ENCODE peak calls at places on chromosomes 11 and 22, in seven cellular contexts. O is brain microvascular endothelial cell; G is GF-D8; F is naive thymus-derived CD8-positive, alpha-beta T cell; H is BE2C; R is T-helper 17 cell; D is C1 segment of cervical spinal cord. A is an unnamed sample.

GRCh38 chr22:27195104-27195503 is 537.7 kb downstream of the MIAT start:
- DNase-seq in O (no peak), G (no peak), F (no peak), H (no peak), R (no peak), D (no peak), A (no peak)

GRCh38 chr11:37089439-37089838 is 491.4 kb upstream of the RAG2 start:
- DNase-seq in O (no peak), G (no peak), F (no peak), H (no peak), R (no peak), D (no peak), A (no peak)

GRCh38 chr11:106424111-106424510 is 346.6 kb downstream of the AASDHPPT start:
- DNase-seq in O (peak; percentile 83), G (no peak), F (no peak), H (no peak), R (no peak), D (no peak), A (no peak)

GRCh38 chr11:121368504-121368903 is 75.9 kb downstream of the SC5D start:
- DNase-seq in O (no peak), G (no peak), F (no peak), H (no peak), R (no peak), D (no peak), A (no peak)

GRCh38 chr11:64206457-64207246 is at the start of gene FERMT3:
- DNase-seq in O (no peak), G (peak; percentile 95), F (peak; percentile 74), H (no peak), R (peak; percentile 56), D (no peak), A (peak; percentile 37)

GRCh38 chr11:636511-637332 is at the start of gene DRD4:
- DNase-seq in O (no peak), G (no peak), F (no peak), H (no peak), R (no peak), D (no peak), A (no peak)

GRCh38 chr11:18981897-18982296 is 42.7 kb upstream of the MRGPRX1 start:
- DNase-seq in O (no peak), G (no peak), F (no peak), H (no peak), R (no peak), D (no peak), A (no peak)

GRCh38 chr11:32340181-32340580 is 95.2 kb downstream of the WT1 start:
- DNase-seq in O (no peak), G (no peak), F (no peak), H (no peak), R (no peak), D (no peak), A (no peak)

GRCh38 chr11:77821349-77821851 is 456 bp downstream of the AAMDC start:
- DNase-seq in O (peak; percentile 32), G (no peak), F (no peak), H (peak; percentile 12), R (no peak), D (peak; percentile 50), A (peak; percentile 6)

GRCh38 chr11:117940736-117941135 is 11.5 kb upstream of the TMPRSS13 start:
- DNase-seq in O (no peak), G (no peak), F (no peak), H (no peak), R (no peak), D (no peak), A (no peak)

GRCh38 chr11:12066056-12066798 is 44.2 kb upstream of the MICAL2 start:
- DNase-seq in O (peak; percentile 91), G (no peak), F (no peak), H (no peak), R (no peak), D (no peak), A (no peak)

GRCh38 chr11:20477418-20478090 is 90.0 kb downstream of the PRMT3 start:
- DNase-seq in O (no peak), G (no peak), F (no peak), H (no peak), R (no peak), D (no peak), A (no peak)

GRCh38 chr11:16252373-16252772 is 104.0 kb downstream of the SOX6 start:
- DNase-seq in O (peak; percentile 4), G (no peak), F (no peak), H (no peak), R (no peak), D (no peak), A (no peak)

GRCh38 chr11:117538731-117539130 is 211.1 kb downstream of the CEP164 start:
- DNase-seq in O (no peak), G (no peak), F (no peak), H (no peak), R (no peak), D (no peak), A (no peak)

GRCh38 chr11:64419257-64419790 is 60.4 kb downstream of the RPS6KA4 start:
- DNase-seq in O (no peak), G (no peak), F (no peak), H (no peak), R (no peak), D (no peak), A (no peak)

GRCh38 chr11:72655014-72655413 is 19.2 kb downstream of the PDE2A start:
- DNase-seq in O (no peak), G (no peak), F (no peak), H (no peak), R (no peak), D (no peak), A (no peak)

GRCh38 chr11:119389611-119390254 is 8.2 kb upstream of the USP2 start:
- DNase-seq in O (no peak), G (no peak), F (no peak), H (peak; percentile 42), R (no peak), D (no peak), A (no peak)

GRCh38 chr22:44273175-44273574 is 39.6 kb downstream of the SHISAL1 start:
- DNase-seq in O (no peak), G (no peak), F (no peak), H (no peak), R (no peak), D (no peak), A (no peak)

GRCh38 chr11:72704028-72704782 is 30.0 kb upstream of the PDE2A start:
- DNase-seq in O (no peak), G (no peak), F (no peak), H (no peak), R (no peak), D (no peak), A (no peak)

GRCh38 chr11:132718711-132719641 is 813.3 kb downstream of the OPCML start:
- DNase-seq in O (peak; percentile 36), G (no peak), F (peak; percentile 27), H (no peak), R (peak; percentile 52), D (no peak), A (no peak)

GRCh38 chr22:36829370-36830002 is 12.7 kb upstream of the PVALB start:
- DNase-seq in O (no peak), G (no peak), F (no peak), H (no peak), R (no peak), D (no peak), A (no peak)

GRCh38 chr22:22692707-22693530 is 48.5 kb downstream of the GGTLC2 start:
- DNase-seq in O (peak; percentile 31), G (no peak), F (peak; percentile 61), H (peak; percentile 64), R (peak; percentile 25), D (no peak), A (no peak)

GRCh38 chr11:69744435-69744834 is 30.7 kb downstream of the FGF4 start:
- DNase-seq in O (peak; percentile 70), G (no peak), F (no peak), H (no peak), R (no peak), D (no peak), A (no peak)

GRCh38 chr11:117187428-117187798 is 8.9 kb downstream of the SIDT2 start:
- DNase-seq in O (no peak), G (no peak), F (no peak), H (no peak), R (no peak), D (no peak), A (no peak)

GRCh38 chr11:72930011-72930410 is 115.8 kb downstream of the ATG16L2 start:
- DNase-seq in O (peak; percentile 44), G (no peak), F (no peak), H (no peak), R (no peak), D (no peak), A (no peak)

GRCh38 chr11:26944866-26945664 is 48.8 kb upstream of the FIBIN start:
- DNase-seq in O (no peak), G (no peak), F (no peak), H (no peak), R (no peak), D (no peak), A (no peak)

GRCh38 chr22:36334838-36335603 is 52.7 kb downstream of the MYH9 start:
- DNase-seq in O (no peak), G (peak; percentile 62), F (peak; percentile 44), H (peak; percentile 42), R (peak; percentile 50), D (peak; percentile 78), A (peak; percentile 69)

GRCh38 chr22:41366323-41367014 is 15.3 kb upstream of the TEF start:
- DNase-seq in O (no peak), G (no peak), F (no peak), H (no peak), R (no peak), D (no peak), A (peak; percentile 26)

GRCh38 chr22:31343235-31344191 is 2.6 kb downstream of the PATZ1 start:
- DNase-seq in O (no peak), G (peak; percentile 41), F (no peak), H (peak; percentile 75), R (no peak), D (peak; percentile 42), A (peak; percentile 14)

GRCh38 chr11:70007796-70008195 is 70.3 kb upstream of the ANO1 start:
- DNase-seq in O (no peak), G (no peak), F (no peak), H (no peak), R (no peak), D (no peak), A (no peak)

GRCh38 chr11:85472953-85473352 is 154.2 kb downstream of the DLG2 start:
- DNase-seq in O (no peak), G (no peak), F (no peak), H (no peak), R (no peak), D (no peak), A (no peak)